ENCODE peak calls at places on chromosome 18, in eight cellular contexts. Q is small intestine, A is aorta, J is lower lobe of right lung, M is right lobe of liver, K is dorsolateral prefrontal cortex, W is AG04450, V is IMR-90. T is an unnamed sample.
A peak's percentile ranks its signal among the peaks of the same experiment; 100 is the strongest.

GRCh38 chr18:72672364-72673151 is 128.4 kb upstream of the CBLN2 start:
- DNase-seq in J (no peak), M (no peak), V (peak; percentile 11), A (no peak), Q (peak; percentile 27), K (no peak), W (no peak), T (no peak)

GRCh38 chr18:28767781-28768211 is 590.9 kb upstream of the CDH2 start:
- DNase-seq in V (peak; percentile 65), K (no peak), J (no peak), A (no peak), W (no peak), Q (no peak), M (no peak), T (no peak)

GRCh38 chr18:44737623-44738022 is 56.9 kb downstream of the SETBP1 start:
- DNase-seq in A (no peak), Q (no peak), J (no peak), V (no peak), K (no peak), W (no peak), M (no peak), T (no peak)

GRCh38 chr18:4358618-4359017 is 96.5 kb downstream of the DLGAP1 start:
- DNase-seq in W (no peak), M (no peak), Q (no peak), A (no peak), J (no peak), V (no peak), K (no peak), T (no peak)

GRCh38 chr18:79405781-79406575 is 10.2 kb downstream of the NFATC1 start:
- DNase-seq in K (no peak), V (no peak), J (peak; percentile 84), Q (peak; percentile 56), W (no peak), A (peak; percentile 90), M (peak; percentile 79), T (peak; percentile 97)

GRCh38 chr18:9419956-9420631 is 55.2 kb upstream of the RALBP1 start:
- DNase-seq in V (peak; percentile 33), Q (no peak), J (no peak), M (no peak), A (no peak), W (no peak), K (no peak), T (no peak)

GRCh38 chr18:12460874-12461273 is 53.1 kb downstream of the PRELID3A start:
- DNase-seq in A (no peak), M (peak; percentile 58), W (no peak), J (no peak), K (no peak), Q (peak; percentile 70), V (peak; percentile 56), T (peak; percentile 77)

GRCh38 chr18:75125359-75126331 is 83.3 kb downstream of the PTGR3 start:
- DNase-seq in V (no peak), Q (peak; percentile 53), W (no peak), M (no peak), J (no peak), A (no peak), K (no peak), T (peak; percentile 75)

GRCh38 chr18:34661464-34662087 is 48.5 kb upstream of the DTNA start:
- DNase-seq in J (no peak), M (no peak), Q (peak; percentile 60), W (peak; percentile 7), K (no peak), V (peak; percentile 51), A (no peak), T (no peak)

GRCh38 chr18:32378705-32379104 is 92.0 kb downstream of the GAREM1 start:
- DNase-seq in M (peak; percentile 60), A (no peak), J (no peak), W (no peak), Q (peak; percentile 70), V (peak; percentile 90), K (no peak), T (no peak)

GRCh38 chr18:76349067-76349715 is 145.9 kb downstream of the ZNF516 start:
- DNase-seq in W (no peak), Q (peak; percentile 65), K (no peak), J (no peak), V (peak; percentile 67), A (no peak), M (no peak), T (no peak)

GRCh38 chr18:59051470-59052165 is 88.1 kb upstream of the SEC11C start:
- DNase-seq in W (no peak), V (no peak), Q (no peak), A (peak; percentile 78), K (no peak), M (no peak), J (no peak), T (peak; percentile 67)

GRCh38 chr18:10971717-10972116 is 177.7 kb downstream of the PIEZO2 start:
- DNase-seq in A (no peak), W (no peak), J (no peak), Q (no peak), V (no peak), K (no peak), M (no peak), T (no peak)

GRCh38 chr18:37742436-37742835 is 176.8 kb upstream of the CELF4 start:
- DNase-seq in V (no peak), M (no peak), J (no peak), W (no peak), A (no peak), K (no peak), Q (no peak), T (no peak)

GRCh38 chr18:71878226-71878625 is 665.9 kb downstream of the CBLN2 start:
- DNase-seq in A (no peak), M (no peak), W (no peak), K (no peak), J (no peak), Q (no peak), V (no peak), T (no peak)

GRCh38 chr18:10928971-10929373 is 220.4 kb downstream of the PIEZO2 start:
- DNase-seq in M (no peak), W (peak; percentile 86), A (no peak), J (no peak), K (no peak), Q (no peak), V (peak; percentile 97), T (no peak)

GRCh38 chr18:7221424-7222155 is 9.3 kb upstream of the LRRC30 start:
- DNase-seq in V (peak; percentile 69), K (no peak), W (peak; percentile 29), M (no peak), A (no peak), Q (peak; percentile 51), J (no peak), T (no peak)

GRCh38 chr18:79377187-79377891 is 18.4 kb upstream of the NFATC1 start:
- DNase-seq in M (peak; percentile 51), K (no peak), V (no peak), Q (no peak), W (no peak), J (no peak), A (no peak), T (peak; percentile 74)

GRCh38 chr18:34787931-34788532 is 77.9 kb downstream of the DTNA start:
- DNase-seq in J (no peak), A (no peak), W (no peak), M (no peak), K (no peak), Q (peak; percentile 73), V (peak; percentile 69), T (no peak)

GRCh38 chr18:57803119-57803969 is at the start of gene ATP8B1:
- DNase-seq in J (peak; percentile 96), A (peak; percentile 90), W (no peak), M (peak; percentile 97), K (no peak), V (peak; percentile 73), Q (peak; percentile 97), T (peak; percentile 83)

GRCh38 chr18:45793295-45793965 is 32.0 kb upstream of the SIGLEC15 start:
- DNase-seq in W (peak; percentile 79), J (no peak), M (no peak), A (no peak), V (peak; percentile 93), K (no peak), Q (no peak), T (no peak)

GRCh38 chr18:78085241-78086185 is 835.9 kb downstream of the GALR1 start:
- DNase-seq in M (no peak), W (no peak), K (no peak), V (no peak), J (no peak), Q (no peak), A (no peak), T (no peak)

GRCh38 chr18:68734311-68734710 is 19.4 kb upstream of the TMX3 start:
- DNase-seq in V (peak; percentile 59), M (no peak), W (no peak), J (no peak), A (no peak), Q (no peak), K (no peak), T (no peak)

GRCh38 chr18:22550366-22550765 is 132.7 kb upstream of the CTAGE1 start:
- DNase-seq in Q (no peak), W (no peak), K (no peak), M (no peak), A (no peak), V (peak; percentile 56), J (no peak), T (no peak)
- H3K27ac ChIP-seq in Q (no peak overlapping the region), W (peak overlapping the region; percentile 33), K (no peak overlapping the region), M (no peak overlapping the region), A (no peak overlapping the region), V (no peak overlapping the region), J (no peak overlapping the region), T (no peak overlapping the region)

GRCh38 chr18:63409301-63409700 is 13.0 kb downstream of the VPS4B start:
- DNase-seq in J (no peak), W (no peak), K (no peak), M (no peak), A (no peak), V (peak; percentile 63), Q (no peak), T (no peak)
- H3K27ac ChIP-seq in J (no peak overlapping the region), W (no peak overlapping the region), K (no peak overlapping the region), M (no peak overlapping the region), A (no peak overlapping the region), V (no peak overlapping the region), Q (no peak overlapping the region), T (no peak overlapping the region)

GRCh38 chr18:48942086-48942485 is 8.7 kb downstream of the SMAD7 start:
- DNase-seq in W (no peak), A (no peak), J (no peak), V (no peak), M (no peak), K (no peak), Q (no peak), T (no peak)
- H3K27ac ChIP-seq in W (peak overlapping the region; percentile 11), A (peak overlapping the region; percentile 71), J (peak overlapping the region; percentile 94), V (peak overlapping the region; percentile 21), M (peak overlapping the region; percentile 97), K (no peak overlapping the region), Q (no peak overlapping the region), T (peak overlapping the region; percentile 82)

GRCh38 chr18:48815182-48815520 is 135.6 kb downstream of the SMAD7 start:
- DNase-seq in A (peak; percentile 31), M (no peak), Q (no peak), V (no peak), J (no peak), K (no peak), W (no peak), T (no peak)

GRCh38 chr18:48814490-48815181 is 136.1 kb downstream of the SMAD7 start:
- DNase-seq in V (peak; percentile 47), W (no peak), A (peak; percentile 36), J (peak; percentile 9), Q (no peak), M (peak; percentile 10), K (peak; percentile 32), T (peak; percentile 56)

GRCh38 chr18:48817021-48817461 is 133.7 kb downstream of the SMAD7 start:
- DNase-seq in W (no peak), V (no peak), A (peak; percentile 30), M (peak; percentile 47), Q (no peak), J (peak; percentile 32), K (peak; percentile 33), T (peak; percentile 73)

GRCh38 chr18:48816554-48816953 is 134.2 kb downstream of the SMAD7 start:
- DNase-seq in Q (no peak), V (no peak), K (peak; percentile 29), M (peak; percentile 18), A (peak; percentile 32), W (no peak), J (peak; percentile 9), T (peak; percentile 24)

GRCh38 chr18:48815581-48816324 is 135.0 kb downstream of the SMAD7 start:
- DNase-seq in Q (no peak), V (peak; percentile 62), J (peak; percentile 5), K (peak; percentile 42), M (peak; percentile 9), A (peak; percentile 51), W (no peak), T (peak; percentile 21)
- H3K27ac ChIP-seq in Q (no peak overlapping the region), V (no peak overlapping the region), J (no peak overlapping the region), K (no peak overlapping the region), M (no peak overlapping the region), A (peak overlapping the region; percentile 47), W (no peak overlapping the region), T (no peak overlapping the region)

T was measured in spleen.